ENCODE peak calls at places on chromosomes 11 and 22, in eight cellular contexts. One of them, this sample, is unnamed.

GRCh38 chr11:70618471-70619101 is 220.3 kb downstream of the CTTN start:
- DNase-seq in neural crest cell: no peak
- DNase-seq in progenitor cell of endocrine pancreas: no peak
- DNase-seq in neural progenitor cell: peak; percentile 44
- DNase-seq in Peyer's patch: no peak
- DNase-seq in endothelial cell: no peak
- DNase-seq in WTC11: no peak
- DNase-seq in left ventricle myocardium inferior: no peak
- DNase-seq in this sample: no peak

GRCh38 chr11:123357990-123358827 is 71.9 kb upstream of the GRAMD1B start:
- DNase-seq in progenitor cell of endocrine pancreas: no peak
- DNase-seq in neural crest cell: peak; percentile 14
- DNase-seq in neural progenitor cell: peak; percentile 62
- DNase-seq in WTC11: peak; percentile 38
- DNase-seq in Peyer's patch: peak; percentile 47
- DNase-seq in endothelial cell: peak; percentile 37
- DNase-seq in left ventricle myocardium inferior: peak; percentile 33
- DNase-seq in this sample: peak; percentile 63

GRCh38 chr22:24165673-24166072 is 15.6 kb upstream of the SUSD2 start:
- DNase-seq in WTC11: no peak
- DNase-seq in Peyer's patch: no peak
- DNase-seq in neural crest cell: no peak
- DNase-seq in left ventricle myocardium inferior: no peak
- DNase-seq in endothelial cell: no peak
- DNase-seq in neural progenitor cell: no peak
- DNase-seq in progenitor cell of endocrine pancreas: no peak
- DNase-seq in this sample: no peak

GRCh38 chr22:20777420-20778177 is 3.7 kb downstream of the SERPIND1 start:
- DNase-seq in progenitor cell of endocrine pancreas: no peak
- DNase-seq in WTC11: no peak
- DNase-seq in neural crest cell: no peak
- DNase-seq in Peyer's patch: no peak
- DNase-seq in neural progenitor cell: no peak
- DNase-seq in endothelial cell: no peak
- DNase-seq in left ventricle myocardium inferior: no peak
- DNase-seq in this sample: no peak

GRCh38 chr22:43412808-43413785 is 1.3 kb downstream of the MPPED1 start:
- DNase-seq in left ventricle myocardium inferior: no peak
- DNase-seq in WTC11: no peak
- DNase-seq in Peyer's patch: no peak
- DNase-seq in progenitor cell of endocrine pancreas: no peak
- DNase-seq in neural progenitor cell: peak; percentile 48
- DNase-seq in endothelial cell: no peak
- DNase-seq in neural crest cell: no peak
- DNase-seq in this sample: no peak

GRCh38 chr11:61009392-61010275 is 38.2 kb downstream of the CD6 start:
- DNase-seq in progenitor cell of endocrine pancreas: no peak
- DNase-seq in WTC11: no peak
- DNase-seq in neural progenitor cell: no peak
- DNase-seq in left ventricle myocardium inferior: no peak
- DNase-seq in neural crest cell: no peak
- DNase-seq in Peyer's patch: no peak
- DNase-seq in endothelial cell: no peak
- DNase-seq in this sample: no peak

GRCh38 chr11:67355794-67356550 is 2.6 kb upstream of the POLD4 start:
- DNase-seq in neural progenitor cell: peak; percentile 32
- DNase-seq in left ventricle myocardium inferior: no peak
- DNase-seq in neural crest cell: no peak
- DNase-seq in endothelial cell: no peak
- DNase-seq in Peyer's patch: peak; percentile 74
- DNase-seq in WTC11: no peak
- DNase-seq in progenitor cell of endocrine pancreas: no peak
- DNase-seq in this sample: no peak

GRCh38 chr11:119942583-119943338 is 195.2 kb downstream of the TRIM29 start:
- DNase-seq in endothelial cell: no peak
- DNase-seq in neural crest cell: no peak
- DNase-seq in neural progenitor cell: no peak
- DNase-seq in Peyer's patch: no peak
- DNase-seq in left ventricle myocardium inferior: no peak
- DNase-seq in WTC11: no peak
- DNase-seq in progenitor cell of endocrine pancreas: no peak
- DNase-seq in this sample: no peak

GRCh38 chr11:62456630-62457029 is 37.8 kb downstream of the SCGB1A1 start:
- DNase-seq in progenitor cell of endocrine pancreas: no peak
- DNase-seq in endothelial cell: no peak
- DNase-seq in Peyer's patch: peak; percentile 70
- DNase-seq in WTC11: no peak
- DNase-seq in left ventricle myocardium inferior: no peak
- DNase-seq in neural progenitor cell: no peak
- DNase-seq in neural crest cell: no peak
- DNase-seq in this sample: no peak

GRCh38 chr11:19072464-19072863 is 11.9 kb upstream of the MRGPRX2 start:
- DNase-seq in WTC11: no peak
- DNase-seq in neural crest cell: no peak
- DNase-seq in left ventricle myocardium inferior: no peak
- DNase-seq in neural progenitor cell: no peak
- DNase-seq in progenitor cell of endocrine pancreas: no peak
- DNase-seq in endothelial cell: no peak
- DNase-seq in Peyer's patch: peak; percentile 70
- DNase-seq in this sample: no peak

GRCh38 chr11:57493507-57494503 is 21.7 kb downstream of the SLC43A1 start:
- DNase-seq in progenitor cell of endocrine pancreas: peak; percentile 86
- DNase-seq in neural progenitor cell: peak; percentile 65
- DNase-seq in neural crest cell: peak; percentile 44
- DNase-seq in WTC11: peak; percentile 95
- DNase-seq in endothelial cell: peak; percentile 62
- DNase-seq in left ventricle myocardium inferior: peak; percentile 44
- DNase-seq in Peyer's patch: peak; percentile 87
- DNase-seq in this sample: peak; percentile 76

GRCh38 chr11:64181506-64182411 is 4.2 kb upstream of the STIP1 start:
- DNase-seq in endothelial cell: peak; percentile 55
- DNase-seq in neural crest cell: peak; percentile 55
- DNase-seq in neural progenitor cell: peak; percentile 74
- DNase-seq in WTC11: peak; percentile 70
- DNase-seq in left ventricle myocardium inferior: peak; percentile 93
- DNase-seq in Peyer's patch: peak; percentile 95
- DNase-seq in progenitor cell of endocrine pancreas: peak; percentile 40
- DNase-seq in this sample: peak; percentile 72

GRCh38 chr11:60952742-60953170 is 780 bp upstream of the SLC15A3 start:
- DNase-seq in Peyer's patch: no peak
- DNase-seq in neural progenitor cell: no peak
- DNase-seq in WTC11: no peak
- DNase-seq in endothelial cell: no peak
- DNase-seq in progenitor cell of endocrine pancreas: no peak
- DNase-seq in left ventricle myocardium inferior: no peak
- DNase-seq in neural crest cell: no peak
- DNase-seq in this sample: no peak

GRCh38 chr22:46057762-46058420 is 80.9 kb upstream of the WNT7B start:
- DNase-seq in progenitor cell of endocrine pancreas: no peak
- DNase-seq in neural crest cell: no peak
- DNase-seq in endothelial cell: no peak
- DNase-seq in neural progenitor cell: no peak
- DNase-seq in left ventricle myocardium inferior: peak; percentile 44
- DNase-seq in Peyer's patch: peak; percentile 78
- DNase-seq in WTC11: peak; percentile 6
- DNase-seq in this sample: no peak

GRCh38 chr11:47201015-47201414 is 13.8 kb upstream of the DDB2 start:
- DNase-seq in left ventricle myocardium inferior: no peak
- DNase-seq in endothelial cell: no peak
- DNase-seq in progenitor cell of endocrine pancreas: no peak
- DNase-seq in neural progenitor cell: no peak
- DNase-seq in WTC11: no peak
- DNase-seq in Peyer's patch: no peak
- DNase-seq in neural crest cell: no peak
- DNase-seq in this sample: no peak

GRCh38 chr11:47204633-47204989 is 10.2 kb upstream of the DDB2 start:
- DNase-seq in WTC11: no peak
- DNase-seq in neural crest cell: no peak
- DNase-seq in neural progenitor cell: no peak
- DNase-seq in Peyer's patch: no peak
- DNase-seq in progenitor cell of endocrine pancreas: no peak
- DNase-seq in left ventricle myocardium inferior: no peak
- DNase-seq in endothelial cell: no peak
- DNase-seq in this sample: no peak

GRCh38 chr11:47207459-47207858 is 7.3 kb upstream of the DDB2 start:
- DNase-seq in endothelial cell: no peak
- DNase-seq in neural crest cell: no peak
- DNase-seq in Peyer's patch: no peak
- DNase-seq in WTC11: no peak
- DNase-seq in neural progenitor cell: no peak
- DNase-seq in left ventricle myocardium inferior: no peak
- DNase-seq in progenitor cell of endocrine pancreas: no peak
- DNase-seq in this sample: no peak

DNA sequence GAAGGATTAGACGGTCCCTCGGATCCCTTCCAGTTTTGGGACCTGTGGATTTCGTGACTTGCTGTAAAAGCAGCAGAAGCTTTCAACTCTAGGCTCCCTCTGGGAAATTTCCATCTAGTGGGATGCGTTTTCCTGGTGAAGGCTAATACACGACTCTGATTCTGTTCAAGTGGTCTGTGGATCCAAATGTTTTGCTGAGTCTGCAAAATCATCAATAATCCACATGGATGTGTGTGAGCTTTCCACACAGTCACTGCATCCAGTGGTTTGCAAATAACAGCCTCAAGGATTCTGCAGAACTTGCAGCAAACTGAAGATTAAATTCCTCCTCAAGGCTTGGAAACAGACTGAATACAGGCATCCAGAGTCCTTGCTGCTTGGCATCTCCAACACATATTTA is 12.2 kb upstream of the DDB2 start:
- DNase-seq in WTC11: no peak
- DNase-seq in Peyer's patch: no peak
- DNase-seq in left ventricle myocardium inferior: no peak
- DNase-seq in neural progenitor cell: no peak
- DNase-seq in endothelial cell: no peak
- DNase-seq in progenitor cell of endocrine pancreas: no peak
- DNase-seq in neural crest cell: no peak
- DNase-seq in this sample: no peak
- TF ChIP-seq CTCF in WTC11: no peak
- TF ChIP-seq CTCF in Peyer's patch: no peak
- TF ChIP-seq CTCF in left ventricle myocardium inferior: no peak
- TF ChIP-seq CTCF in neural progenitor cell: no peak
- TF ChIP-seq CTCF in endothelial cell: no peak
- TF ChIP-seq CTCF in progenitor cell of endocrine pancreas: no peak
- TF ChIP-seq CTCF in neural crest cell: no peak
- TF ChIP-seq CTCF in this sample: no peak

GRCh38 chr11:12016246-12016645 is 7.8 kb upstream of the DKK3 start:
- DNase-seq in WTC11: no peak
- DNase-seq in endothelial cell: no peak
- DNase-seq in Peyer's patch: no peak
- DNase-seq in neural progenitor cell: no peak
- DNase-seq in progenitor cell of endocrine pancreas: no peak
- DNase-seq in neural crest cell: no peak
- DNase-seq in left ventricle myocardium inferior: no peak
- DNase-seq in this sample: no peak
- TF ChIP-seq CTCF in WTC11: no peak
- TF ChIP-seq CTCF in endothelial cell: no peak
- TF ChIP-seq CTCF in Peyer's patch: no peak
- TF ChIP-seq CTCF in neural progenitor cell: no peak
- TF ChIP-seq CTCF in progenitor cell of endocrine pancreas: no peak
- TF ChIP-seq CTCF in neural crest cell: no peak
- TF ChIP-seq CTCF in left ventricle myocardium inferior: peak; percentile 34
- TF ChIP-seq CTCF in this sample: no peak

DNA sequence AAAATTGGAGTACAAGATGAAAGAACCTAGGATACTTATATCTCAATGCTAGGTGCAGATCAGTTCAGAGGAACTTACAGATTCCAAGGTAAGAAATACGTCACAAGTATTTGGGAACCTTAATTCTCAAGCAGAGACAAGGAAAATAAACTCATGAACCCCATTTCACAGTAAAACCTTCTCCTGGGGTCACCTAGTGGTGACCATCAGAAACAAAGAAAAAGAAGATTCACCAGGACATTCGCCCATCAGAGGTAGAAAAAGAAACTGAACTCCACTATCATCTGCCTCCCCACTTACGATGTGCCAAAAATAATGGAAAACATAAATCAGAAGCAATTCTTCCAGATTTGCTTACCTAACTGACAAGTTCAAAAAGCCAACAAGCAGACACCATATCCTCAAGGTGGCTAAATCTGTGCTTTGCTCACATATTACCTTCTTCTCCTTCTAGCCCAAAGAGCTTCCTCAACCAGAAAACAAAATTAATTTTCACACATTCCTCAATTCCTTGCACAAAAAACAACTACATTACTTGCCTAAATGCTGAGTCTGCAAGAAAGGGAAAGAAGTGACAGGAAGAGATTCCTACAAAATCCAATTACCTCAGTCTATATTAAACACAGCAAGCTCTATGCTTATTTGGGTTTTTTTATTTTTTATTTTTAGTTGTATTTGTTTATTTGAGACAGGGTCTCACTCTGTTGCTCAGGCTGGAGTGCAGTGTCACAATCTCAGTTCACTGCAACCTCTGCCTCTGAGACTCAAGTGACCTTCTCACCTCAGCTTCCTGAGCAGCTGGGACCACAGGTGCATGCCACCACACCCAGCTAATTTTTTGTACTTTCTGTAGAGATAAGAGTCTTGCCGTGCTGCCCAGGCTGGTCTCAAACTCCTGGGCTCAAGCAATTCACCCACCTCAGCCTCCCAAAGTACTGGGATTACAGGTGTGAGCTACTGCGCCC is 4.7 kb downstream of the DENND5A start:
- DNase-seq in WTC11: no peak
- DNase-seq in progenitor cell of endocrine pancreas: no peak
- DNase-seq in left ventricle myocardium inferior: no peak
- DNase-seq in neural crest cell: no peak
- DNase-seq in endothelial cell: no peak
- DNase-seq in neural progenitor cell: no peak
- DNase-seq in Peyer's patch: peak; percentile 51
- DNase-seq in this sample: no peak
- TF ChIP-seq CTCF in WTC11: no peak
- TF ChIP-seq CTCF in progenitor cell of endocrine pancreas: no peak
- TF ChIP-seq CTCF in left ventricle myocardium inferior: peak; percentile 31
- TF ChIP-seq CTCF in neural crest cell: no peak
- TF ChIP-seq CTCF in endothelial cell: no peak
- TF ChIP-seq CTCF in neural progenitor cell: peak; percentile 24
- TF ChIP-seq CTCF in Peyer's patch: no peak
- TF ChIP-seq CTCF in this sample: no peak

DNA sequence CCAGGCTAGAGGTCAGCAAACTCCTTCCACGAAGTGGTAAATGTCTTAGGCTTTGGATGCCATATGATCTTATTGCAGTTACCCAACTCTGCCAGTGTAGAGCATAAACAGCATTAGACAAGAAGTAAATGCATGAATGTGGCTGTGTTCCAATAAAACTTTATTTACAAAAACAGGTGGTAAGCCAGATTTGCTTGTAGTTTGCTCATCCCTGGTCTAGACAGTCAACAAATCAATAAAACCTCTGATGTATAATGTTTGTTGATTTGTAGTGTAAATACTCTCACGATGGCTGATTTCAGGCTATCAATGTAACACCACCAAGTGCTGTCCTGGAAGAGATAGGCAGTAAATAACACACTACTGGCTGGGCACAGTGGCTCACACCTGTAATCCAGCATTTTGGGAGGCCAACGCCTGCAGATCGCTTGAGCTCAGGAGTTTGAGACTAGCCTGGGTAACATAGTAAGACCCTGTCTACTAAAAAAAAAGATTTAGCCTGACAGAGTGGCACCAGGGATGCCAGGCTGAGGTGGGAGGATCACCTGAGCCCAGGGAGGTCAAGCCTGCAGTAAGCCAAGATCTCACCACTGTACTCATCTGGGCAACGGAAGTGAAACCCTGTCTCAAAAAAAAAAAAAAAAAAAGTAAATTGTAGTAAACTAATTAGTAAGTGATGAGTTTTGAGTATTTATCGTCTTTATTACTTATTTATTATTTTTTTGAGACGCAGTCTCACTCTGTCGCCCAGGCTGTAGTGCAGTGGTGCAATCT is 6.9 kb upstream of the CATSPER1 start:
- DNase-seq in Peyer's patch: no peak
- DNase-seq in endothelial cell: no peak
- DNase-seq in neural progenitor cell: no peak
- DNase-seq in progenitor cell of endocrine pancreas: no peak
- DNase-seq in WTC11: no peak
- DNase-seq in left ventricle myocardium inferior: no peak
- DNase-seq in neural crest cell: no peak
- DNase-seq in this sample: no peak
- TF ChIP-seq CTCF in Peyer's patch: no peak
- TF ChIP-seq CTCF in endothelial cell: no peak
- TF ChIP-seq CTCF in neural progenitor cell: no peak
- TF ChIP-seq CTCF in progenitor cell of endocrine pancreas: no peak
- TF ChIP-seq CTCF in WTC11: no peak
- TF ChIP-seq CTCF in left ventricle myocardium inferior: no peak
- TF ChIP-seq CTCF in neural crest cell: no peak
- TF ChIP-seq CTCF in this sample: no peak

This sample was measured in nephron progenitor cell.